ENCODE peak calls at places on chromosomes 12 and 14, in four cellular contexts. R, Y, L and I are unnamed samples.

GRCh38 chr12:132108211-132108832 is 35.8 kb downstream of the DDX51 start:
- DNase-seq in R (no peak), Y (no peak), L (no peak), I (no peak)

GRCh38 chr14:50839048-50839447 is 8.1 kb upstream of the NIN start:
- DNase-seq in Y (no peak), L (no peak), R (peak), I (no peak)

GRCh38 chr14:104579507-104579906 is at the start of gene C14orf180:
- DNase-seq in Y (no peak), L (peak), R (no peak), I (no peak)

GRCh38 chr12:116975779-116976393 is 65.1 kb downstream of the FBXW8 start:
- DNase-seq in R (peak), Y (no peak), L (no peak), I (no peak)

GRCh38 chr14:96363751-96364336 is 518 bp downstream of the GSKIP start:
- DNase-seq in R (peak), Y (peak), L (peak), I (no peak)

GRCh38 chr12:12070674-12071661 is at the start of gene BCL2L14:
- DNase-seq in R (no peak), Y (no peak), L (no peak), I (no peak)

GRCh38 chr12:65902504-65902903 is 78.2 kb downstream of the HMGA2 start:
- DNase-seq in R (peak), Y (no peak), L (no peak), I (no peak)

GRCh38 chr12:29698756-29699155 is 85.0 kb downstream of the TMTC1 start:
- DNase-seq in L (no peak), R (no peak), Y (peak), I (no peak)